ENCODE peak calls at places on chromosomes 5 and 9, in four cellular contexts. One of them, this sample, is unnamed.

GRCh38 chr5:102295534-102296228 is 403 bp downstream of the SLCO4C1 start:
- DNase-seq in T-helper 1 cell: peak
- DNase-seq in RPMI8226: no peak
- DNase-seq in epithelial cell of prostate: no peak
- DNase-seq in this sample: no peak

GRCh38 chr5:151663617-151664322 is 22.9 kb downstream of the SPARC start:
- DNase-seq in T-helper 1 cell: no peak
- DNase-seq in RPMI8226: peak
- DNase-seq in epithelial cell of prostate: no peak
- DNase-seq in this sample: no peak

GRCh38 chr9:112887377-112887776 is 3.3 kb downstream of the SLC46A2 start:
- DNase-seq in T-helper 1 cell: no peak
- DNase-seq in RPMI8226: no peak
- DNase-seq in epithelial cell of prostate: no peak
- DNase-seq in this sample: no peak

GRCh38 chr5:141479776-141480175 is 4.0 kb downstream of the PCDHGC3 start:
- DNase-seq in T-helper 1 cell: no peak
- DNase-seq in RPMI8226: no peak
- DNase-seq in epithelial cell of prostate: no peak
- DNase-seq in this sample: no peak

GRCh38 chr5:90530736-90531487 is 1.5 kb upstream of the LYSMD3 start:
- DNase-seq in T-helper 1 cell: no peak
- DNase-seq in RPMI8226: peak
- DNase-seq in epithelial cell of prostate: no peak
- DNase-seq in this sample: no peak

GRCh38 chr5:153938131-153938842 is 100.4 kb downstream of the FAM114A2 start:
- DNase-seq in T-helper 1 cell: no peak
- DNase-seq in RPMI8226: no peak
- DNase-seq in epithelial cell of prostate: no peak
- DNase-seq in this sample: no peak

GRCh38 chr5:96079075-96079474 is 117.4 kb upstream of the ELL2 start:
- DNase-seq in T-helper 1 cell: peak
- DNase-seq in RPMI8226: no peak
- DNase-seq in epithelial cell of prostate: peak
- DNase-seq in this sample: no peak

GRCh38 chr9:126650830-126651341 is 37.2 kb downstream of the LMX1B start:
- DNase-seq in T-helper 1 cell: no peak
- DNase-seq in RPMI8226: no peak
- DNase-seq in epithelial cell of prostate: no peak
- DNase-seq in this sample: no peak

GRCh38 chr5:31561936-31562335 is 29.8 kb downstream of the C5orf22 start:
- DNase-seq in T-helper 1 cell: no peak
- DNase-seq in RPMI8226: no peak
- DNase-seq in epithelial cell of prostate: no peak
- DNase-seq in this sample: no peak

GRCh38 chr9:32247173-32247572 is 137.3 kb upstream of the ACO1 start:
- DNase-seq in T-helper 1 cell: no peak
- DNase-seq in RPMI8226: no peak
- DNase-seq in epithelial cell of prostate: no peak
- DNase-seq in this sample: no peak

GRCh38 chr9:125906144-125906543 is 159.0 kb downstream of the PBX3 start:
- DNase-seq in T-helper 1 cell: no peak
- DNase-seq in RPMI8226: no peak
- DNase-seq in epithelial cell of prostate: no peak
- DNase-seq in this sample: no peak

GRCh38 chr9:69857131-69857530 is 36.5 kb downstream of the CFAP95 start:
- DNase-seq in T-helper 1 cell: no peak
- DNase-seq in RPMI8226: no peak
- DNase-seq in epithelial cell of prostate: no peak
- DNase-seq in this sample: no peak

GRCh38 chr5:28226407-28226806 is 1188.0 kb upstream of the CDH9 start:
- DNase-seq in T-helper 1 cell: no peak
- DNase-seq in RPMI8226: no peak
- DNase-seq in epithelial cell of prostate: no peak
- DNase-seq in this sample: no peak

GRCh38 chr5:14264605-14265316 is 121.6 kb downstream of the TRIO start:
- DNase-seq in T-helper 1 cell: peak
- DNase-seq in RPMI8226: peak
- DNase-seq in epithelial cell of prostate: peak
- DNase-seq in this sample: peak

GRCh38 chr9:36163049-36163839 is 5.9 kb upstream of the CCIN start:
- DNase-seq in T-helper 1 cell: no peak
- DNase-seq in RPMI8226: no peak
- DNase-seq in epithelial cell of prostate: no peak
- DNase-seq in this sample: no peak

GRCh38 chr5:157026789-157027424 is 32.0 kb downstream of the HAVCR1 start:
- DNase-seq in T-helper 1 cell: peak
- DNase-seq in RPMI8226: peak
- DNase-seq in epithelial cell of prostate: no peak
- DNase-seq in this sample: no peak

GRCh38 chr9:127253446-127253845 is 11.1 kb upstream of the GARNL3 start:
- DNase-seq in T-helper 1 cell: no peak
- DNase-seq in RPMI8226: no peak
- DNase-seq in epithelial cell of prostate: no peak
- DNase-seq in this sample: no peak

GRCh38 chr9:134427153-134427782 is 101.0 kb downstream of the RXRA start:
- DNase-seq in T-helper 1 cell: no peak
- DNase-seq in RPMI8226: no peak
- DNase-seq in epithelial cell of prostate: no peak
- DNase-seq in this sample: no peak

GRCh38 chr9:2570615-2571479 is 50.7 kb upstream of the VLDLR start:
- DNase-seq in T-helper 1 cell: peak
- DNase-seq in RPMI8226: peak
- DNase-seq in epithelial cell of prostate: peak
- DNase-seq in this sample: no peak

GRCh38 chr9:138009456-138010273 is 132.1 kb downstream of the CACNA1B start:
- DNase-seq in T-helper 1 cell: no peak
- DNase-seq in RPMI8226: no peak
- DNase-seq in epithelial cell of prostate: no peak
- DNase-seq in this sample: no peak

GRCh38 chr9:99582768-99583167 is 238.9 kb upstream of the NR4A3 start:
- DNase-seq in T-helper 1 cell: no peak
- DNase-seq in RPMI8226: no peak
- DNase-seq in epithelial cell of prostate: no peak
- DNase-seq in this sample: no peak

GRCh38 chr5:172877496-172878260 is 43.6 kb downstream of the ERGIC1 start:
- DNase-seq in T-helper 1 cell: no peak
- DNase-seq in RPMI8226: no peak
- DNase-seq in epithelial cell of prostate: no peak
- DNase-seq in this sample: no peak

GRCh38 chr5:74336286-74336685 is 304.2 kb downstream of the ENC1 start:
- DNase-seq in T-helper 1 cell: no peak
- DNase-seq in RPMI8226: no peak
- DNase-seq in epithelial cell of prostate: no peak
- DNase-seq in this sample: no peak

GRCh38 chr5:40441733-40442132 is 238.0 kb upstream of the PTGER4 start:
- DNase-seq in T-helper 1 cell: peak
- DNase-seq in RPMI8226: no peak
- DNase-seq in epithelial cell of prostate: no peak
- DNase-seq in this sample: no peak

GRCh38 chr5:93800988-93801811 is 59.8 kb upstream of the POU5F2 start:
- DNase-seq in T-helper 1 cell: peak
- DNase-seq in RPMI8226: peak
- DNase-seq in epithelial cell of prostate: peak
- DNase-seq in this sample: no peak

GRCh38 chr9:38352716-38353334 is 39.7 kb upstream of the ALDH1B1 start:
- DNase-seq in T-helper 1 cell: no peak
- DNase-seq in RPMI8226: no peak
- DNase-seq in epithelial cell of prostate: no peak
- DNase-seq in this sample: no peak

GRCh38 chr9:130171226-130172148 is 717 bp upstream of the NCS1 start:
- DNase-seq in T-helper 1 cell: no peak
- DNase-seq in RPMI8226: no peak
- DNase-seq in epithelial cell of prostate: no peak
- DNase-seq in this sample: no peak

GRCh38 chr5:39169081-39169480 is 50.3 kb downstream of the FYB1 start:
- DNase-seq in T-helper 1 cell: no peak
- DNase-seq in RPMI8226: no peak
- DNase-seq in epithelial cell of prostate: no peak
- DNase-seq in this sample: no peak

GRCh38 chr9:79633558-79633957 is 61.8 kb downstream of the TLE4 start:
- DNase-seq in T-helper 1 cell: peak
- DNase-seq in RPMI8226: no peak
- DNase-seq in epithelial cell of prostate: no peak
- DNase-seq in this sample: no peak

GRCh38 chr5:68730220-68731010 is 363.4 kb upstream of the SLC30A5 start:
- DNase-seq in T-helper 1 cell: no peak
- DNase-seq in RPMI8226: peak
- DNase-seq in epithelial cell of prostate: no peak
- DNase-seq in this sample: no peak

This sample was measured in T-helper 17 cell.